ENCODE peak calls at places on chromosomes 1 and 21, in eight cellular contexts. Q is NCI-H345; D is activated CD8-positive, alpha-beta memory T cell treated with anti-CD3 and anti-CD28 coated beads, Interleukin-2, amount 50 U/mL, for 4 hours; A is CD8-positive, alpha-beta memory T cell; B is occipital lobe; G is posterior cingulate gyrus; H is hepatocyte; Y is stomach. I is an unnamed sample.
A peak's percentile ranks its signal among the peaks of the same experiment; 100 is the strongest.

GRCh38 chr1:230073371-230074035 is 6.5 kb downstream of the GALNT2 start:
- DNase-seq in H (no peak), A (no peak), Y (no peak), B (no peak), Q (no peak), D (no peak), G (no peak), I (no peak)

GRCh38 chr1:9455487-9456237 is 83.6 kb upstream of the SLC25A33 start:
- DNase-seq in Y (peak; percentile 73), Q (peak; percentile 51), D (peak; percentile 72), B (no peak), A (peak; percentile 44), H (peak; percentile 77), G (peak; percentile 42), I (peak; percentile 66)

GRCh38 chr1:204445860-204446412 is 34.3 kb upstream of the PPP1R15B start:
- DNase-seq in H (peak; percentile 51), A (peak; percentile 40), D (peak; percentile 44), B (no peak), Q (peak; percentile 10), Y (peak; percentile 64), G (no peak), I (no peak)

GRCh38 chr1:115764541-115764940 is 4.0 kb downstream of the CASQ2 start:
- DNase-seq in Q (no peak), A (no peak), Y (peak; percentile 58), G (no peak), H (peak; percentile 64), D (no peak), B (no peak), I (no peak)

GRCh38 chr1:110298991-110299390 is 40.2 kb upstream of the RBM15 start:
- DNase-seq in D (no peak), Y (no peak), H (no peak), Q (no peak), B (no peak), A (no peak), G (no peak), I (no peak)

GRCh38 chr1:89884718-89885596 is 64.1 kb downstream of the LRRC8D start:
- DNase-seq in Q (no peak), G (no peak), A (no peak), H (no peak), Y (no peak), D (no peak), B (no peak), I (no peak)

GRCh38 chr1:32786856-32787255 is 30.3 kb downstream of the YARS1 start:
- DNase-seq in B (no peak), Y (no peak), H (no peak), G (no peak), Q (no peak), D (no peak), A (no peak), I (no peak)

GRCh38 chr21:43927591-43928229 is 62.7 kb downstream of the AGPAT3 start:
- DNase-seq in D (no peak), H (no peak), Y (no peak), B (no peak), Q (no peak), A (no peak), G (no peak), I (no peak)

GRCh38 chr1:18549896-18550295 is 69.2 kb downstream of the KLHDC7A start:
- DNase-seq in Y (no peak), Q (no peak), G (no peak), A (no peak), D (no peak), H (no peak), B (no peak), I (no peak)

GRCh38 chr1:208184993-208185703 is 59.0 kb downstream of the PLXNA2 start:
- DNase-seq in D (no peak), B (no peak), Y (no peak), A (no peak), H (no peak), G (no peak), Q (no peak), I (no peak)

GRCh38 chr1:192126030-192126619 is 32.1 kb upstream of the RGS18 start:
- DNase-seq in H (no peak), Y (no peak), B (no peak), A (no peak), D (no peak), Q (no peak), G (no peak), I (no peak)

GRCh38 chr1:78333426-78334012 is 157.3 kb upstream of the PTGFR start:
- DNase-seq in D (no peak), H (peak; percentile 56), Y (no peak), B (no peak), G (no peak), Q (no peak), A (no peak), I (no peak)

GRCh38 chr1:9655836-9656235 is 4.3 kb downstream of the PIK3CD start:
- DNase-seq in B (no peak), Q (no peak), D (no peak), H (no peak), Y (no peak), A (no peak), G (no peak), I (no peak)

GRCh38 chr1:170354679-170355078 is 177.3 kb upstream of the GORAB start:
- DNase-seq in H (no peak), Q (no peak), D (no peak), G (no peak), B (no peak), A (no peak), Y (no peak), I (no peak)

GRCh38 chr21:26153758-26154157 is 16.8 kb downstream of the APP start:
- DNase-seq in Y (no peak), B (no peak), A (no peak), D (no peak), Q (no peak), G (no peak), H (no peak), I (no peak)

GRCh38 chr1:230596306-230596705 is 46.0 kb upstream of the COG2 start:
- DNase-seq in H (no peak), Q (no peak), G (no peak), Y (no peak), B (no peak), A (no peak), D (no peak), I (no peak)

GRCh38 chr1:186819140-186819539 is 9.6 kb upstream of the PLA2G4A start:
- DNase-seq in D (no peak), H (no peak), Q (no peak), Y (no peak), G (no peak), A (no peak), B (no peak), I (no peak)